ENCODE peak calls at places on chromosomes 4 and X, in four cellular contexts. L, G, J and H are unnamed samples.

GRCh38 chr4:26088433-26088928 is 174.5 kb downstream of the SMIM20 start:
- DNase-seq in J (no peak), G (no peak), L (peak), H (no peak)

GRCh38 chrX:2313864-2314646 is 186.7 kb downstream of the DHRSX start:
- DNase-seq in G (no peak), L (no peak), J (no peak), H (no peak)

GRCh38 chr4:76377922-76378321 is 43.0 kb downstream of the CCDC158 start:
- DNase-seq in J (peak), L (peak), G (no peak), H (no peak)

GRCh38 chr4:7158081-7158750 is 34.1 kb upstream of the SORCS2 start:
- DNase-seq in J (no peak), G (peak), L (no peak), H (no peak)

GRCh38 chr4:165864228-165864627 is 8.8 kb upstream of the TLL1 start:
- DNase-seq in G (no peak), J (no peak), L (peak), H (no peak)

GRCh38 chr4:169263791-169264392 is 6.9 kb downstream of the SH3RF1 start:
- DNase-seq in J (peak), L (no peak), G (no peak), H (no peak)

GRCh38 chr4:183989471-183989870 is 84.4 kb downstream of the STOX2 start:
- DNase-seq in G (no peak), J (no peak), L (no peak), H (no peak)

GRCh38 chrX:9682456-9682855 is 83.2 kb downstream of the GPR143 start:
- DNase-seq in G (no peak), L (peak), J (no peak), H (no peak)

GRCh38 chrX:152061557-152061956 is 76.8 kb downstream of the MAGEA10 start:
- DNase-seq in G (no peak), L (no peak), J (no peak), H (no peak)

GRCh38 chrX:107826286-107827136 is 845 bp downstream of the MID2 start:
- DNase-seq in G (peak), L (peak), J (peak), H (peak)

GRCh38 chr4:909821-910220 is 22.3 kb downstream of the GAK start:
- DNase-seq in J (peak), G (no peak), L (no peak), H (no peak)

GRCh38 chr4:42277291-42277690 is 120.0 kb upstream of the SHISA3 start:
- DNase-seq in L (no peak), J (no peak), G (no peak), H (no peak)

GRCh38 chr4:136002316-136002715 is 1530.0 kb downstream of the PCDH18 start:
- DNase-seq in G (no peak), L (peak), J (no peak), H (no peak)

GRCh38 chrX:136880003-136880451 is 498 bp downstream of the RBMX start:
- DNase-seq in G (no peak), L (peak), J (peak), H (peak)

GRCh38 chr4:24793219-24794005 is 2.0 kb upstream of the SOD3 start:
- DNase-seq in G (no peak), L (peak), J (no peak), H (no peak)

GRCh38 chr4:243407-243806 is 61.9 kb downstream of the ZNF732 start:
- DNase-seq in G (no peak), J (no peak), L (no peak), H (no peak)

GRCh38 chrX:41589634-41590270 is 99.0 kb upstream of the GPR34 start:
- DNase-seq in L (no peak), J (no peak), G (no peak), H (no peak)

GRCh38 chr4:185023471-185023870 is 5.2 kb downstream of the HELT start:
- DNase-seq in G (no peak), L (no peak), J (no peak), H (no peak)

GRCh38 chrX:15930585-15930984 is 76.0 kb upstream of the AP1S2 start:
- DNase-seq in J (no peak), G (no peak), L (no peak), H (no peak)

GRCh38 chr4:140238353-140239041 is 84.5 kb upstream of the MAML3 start:
- DNase-seq in J (peak), G (peak), L (no peak), H (peak)

GRCh38 chrX:143634701-143635442 is 1.0 kb downstream of the SLITRK4 start:
- DNase-seq in G (no peak), L (no peak), J (peak), H (no peak)

GRCh38 chr4:70601422-70602039 is 9.5 kb downstream of the AMBN start:
- DNase-seq in L (peak), G (no peak), J (no peak), H (peak)

GRCh38 chr4:632391-632790 is 7.0 kb downstream of the PDE6B start:
- DNase-seq in G (no peak), L (no peak), J (no peak), H (no peak)

GRCh38 chrX:39741904-39742303 is 355.9 kb downstream of the BCOR start:
- DNase-seq in G (no peak), L (no peak), J (no peak), H (no peak)
- H3K27ac ChIP-seq in G (no peak), L (no peak), J (no peak), H (no peak)

DNA sequence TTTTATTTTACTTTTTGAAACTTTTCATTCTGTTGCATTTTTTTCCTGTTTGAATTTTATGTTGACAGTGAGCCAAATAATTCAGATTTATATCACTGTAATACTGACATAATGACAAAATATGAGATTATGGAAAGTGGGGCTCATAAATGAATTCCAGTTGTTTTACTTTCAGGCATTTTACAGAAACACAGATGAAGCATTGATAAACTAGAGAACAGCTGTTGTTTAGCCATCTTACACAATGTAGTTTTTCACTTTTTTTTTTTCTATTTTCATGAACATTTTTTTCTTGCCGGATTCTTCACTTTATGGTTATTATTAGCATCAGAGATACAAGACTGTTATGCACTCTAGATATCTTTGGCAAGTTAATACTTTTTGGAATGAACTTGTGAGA is 91.7 kb upstream of the PAQR3 start:
- DNase-seq in J (no peak), L (no peak), G (no peak), H (no peak)
- H3K27ac ChIP-seq in J (no peak), L (no peak), G (no peak), H (no peak)

GRCh38 chrX:73944582-73944947 is 359.4 kb upstream of the ZCCHC13 start:
- DNase-seq in G (no peak), L (no peak), J (no peak), H (no peak)
- H3K27ac ChIP-seq in G (peak), L (peak), J (peak), H (peak)

DNA sequence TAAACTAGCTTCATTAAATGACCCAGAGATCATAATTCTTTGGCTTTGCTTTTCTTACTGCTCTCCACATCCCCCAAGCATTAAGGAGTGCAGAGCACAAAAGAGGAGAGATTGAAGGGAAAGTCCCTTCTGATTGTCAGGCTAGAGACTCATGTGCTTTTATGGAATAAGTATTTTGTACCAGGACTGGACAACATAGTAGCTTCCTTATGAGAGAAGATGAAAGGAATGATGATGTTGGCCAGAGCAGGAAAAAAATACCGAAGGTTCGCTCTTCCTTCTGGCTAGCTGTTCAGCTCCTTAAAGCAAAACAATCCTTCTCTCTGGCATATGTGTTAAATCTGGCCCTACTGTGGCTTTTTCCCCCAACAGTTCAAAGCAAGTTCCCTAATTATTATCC is 53.1 kb downstream of the HOPX start:
- DNase-seq in L (no peak), J (no peak), G (no peak), H (no peak)
- H3K27ac ChIP-seq in L (no peak), J (no peak), G (no peak), H (no peak)